ENCODE peak calls at places on chromosome 1, in ten cellular contexts. One of them, this sample, is unnamed. For H3K4me1, the result is how much of the 10 kb centered on the place peaks cover.

GRCh38 chr1:172991674-172992400 is 58.9 kb downstream of the TNFSF18 start:
- DNase-seq in IMR-90: no peak
- DNase-seq in CD8-positive, alpha-beta T cell: no peak
- DNase-seq in iPS DF 6.9: no peak
- DNase-seq in heart left ventricle: no peak
- DNase-seq in suprapubic skin: no peak
- DNase-seq in prostate gland: no peak
- DNase-seq in uterus: no peak
- DNase-seq in transverse colon: no peak
- DNase-seq in effector memory CD4-positive, alpha-beta T cell: no peak
- DNase-seq in this sample: no peak

GRCh38 chr1:1603671-1604373 is 3.9 kb upstream of the FNDC10 start:
- DNase-seq in IMR-90: no peak
- DNase-seq in CD8-positive, alpha-beta T cell: no peak
- DNase-seq in iPS DF 6.9: no peak
- DNase-seq in heart left ventricle: no peak
- DNase-seq in suprapubic skin: no peak
- DNase-seq in prostate gland: no peak
- DNase-seq in uterus: no peak
- DNase-seq in transverse colon: no peak
- DNase-seq in effector memory CD4-positive, alpha-beta T cell: no peak
- DNase-seq in this sample: no peak

GRCh38 chr1:189226779-189227178 is 1250.9 kb downstream of the BRINP3 start:
- DNase-seq in IMR-90: no peak
- DNase-seq in CD8-positive, alpha-beta T cell: no peak
- DNase-seq in iPS DF 6.9: no peak
- DNase-seq in heart left ventricle: no peak
- DNase-seq in suprapubic skin: no peak
- DNase-seq in prostate gland: no peak
- DNase-seq in uterus: no peak
- DNase-seq in transverse colon: no peak
- DNase-seq in effector memory CD4-positive, alpha-beta T cell: no peak
- DNase-seq in this sample: no peak

GRCh38 chr1:150873521-150873920 is 2.9 kb downstream of the ARNT start:
- DNase-seq in IMR-90: no peak
- DNase-seq in CD8-positive, alpha-beta T cell: no peak
- DNase-seq in iPS DF 6.9: no peak
- DNase-seq in heart left ventricle: no peak
- DNase-seq in suprapubic skin: no peak
- DNase-seq in prostate gland: no peak
- DNase-seq in uterus: no peak
- DNase-seq in transverse colon: no peak
- DNase-seq in effector memory CD4-positive, alpha-beta T cell: no peak
- DNase-seq in this sample: no peak

GRCh38 chr1:110508038-110508437 is 10.9 kb downstream of the KCNA10 start:
- DNase-seq in IMR-90: peak
- DNase-seq in CD8-positive, alpha-beta T cell: no peak
- DNase-seq in iPS DF 6.9: no peak
- DNase-seq in heart left ventricle: peak
- DNase-seq in suprapubic skin: no peak
- DNase-seq in prostate gland: no peak
- DNase-seq in uterus: no peak
- DNase-seq in transverse colon: peak
- DNase-seq in effector memory CD4-positive, alpha-beta T cell: no peak
- DNase-seq in this sample: peak

GRCh38 chr1:226743259-226743658 is 4.2 kb upstream of the ITPKB start:
- DNase-seq in IMR-90: no peak
- DNase-seq in CD8-positive, alpha-beta T cell: no peak
- DNase-seq in iPS DF 6.9: no peak
- DNase-seq in heart left ventricle: no peak
- DNase-seq in suprapubic skin: no peak
- DNase-seq in prostate gland: no peak
- DNase-seq in uterus: no peak
- DNase-seq in transverse colon: no peak
- DNase-seq in effector memory CD4-positive, alpha-beta T cell: no peak
- DNase-seq in this sample: no peak

GRCh38 chr1:58432813-58433668 is 113.5 kb downstream of the OMA1 start:
- DNase-seq in IMR-90: peak
- DNase-seq in CD8-positive, alpha-beta T cell: no peak
- DNase-seq in iPS DF 6.9: peak
- DNase-seq in heart left ventricle: no peak
- DNase-seq in suprapubic skin: no peak
- DNase-seq in prostate gland: no peak
- DNase-seq in uterus: no peak
- DNase-seq in transverse colon: no peak
- DNase-seq in effector memory CD4-positive, alpha-beta T cell: no peak
- DNase-seq in this sample: no peak

GRCh38 chr1:18681423-18681835 is 50.8 kb downstream of the PAX7 start:
- DNase-seq in IMR-90: peak
- DNase-seq in CD8-positive, alpha-beta T cell: peak
- DNase-seq in iPS DF 6.9: no peak
- DNase-seq in heart left ventricle: no peak
- DNase-seq in suprapubic skin: no peak
- DNase-seq in prostate gland: peak
- DNase-seq in uterus: no peak
- DNase-seq in transverse colon: no peak
- DNase-seq in effector memory CD4-positive, alpha-beta T cell: no peak
- DNase-seq in this sample: no peak

DNA sequence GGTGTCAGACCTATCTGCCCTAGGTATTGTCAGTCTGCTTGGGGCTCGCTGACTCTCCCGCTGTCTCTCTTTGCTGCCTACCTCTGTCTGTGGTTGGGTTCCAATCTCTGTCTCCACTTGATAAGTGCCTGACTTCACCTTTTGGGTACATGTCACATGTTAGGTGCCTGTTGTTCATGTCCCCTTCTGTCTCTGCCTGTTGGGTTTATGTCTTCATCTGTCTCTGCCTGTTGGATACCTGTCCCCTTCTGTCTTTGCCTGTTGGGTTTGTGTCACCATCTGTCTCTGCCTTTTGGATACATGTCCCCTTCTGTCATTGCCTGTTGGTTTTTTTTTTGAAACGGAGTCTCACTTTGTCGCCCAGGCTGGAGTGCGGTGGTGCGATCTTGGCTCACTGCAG is 14.6 kb downstream of the RPS6KA1 start:
- DNase-seq in IMR-90: no peak
- DNase-seq in CD8-positive, alpha-beta T cell: no peak
- DNase-seq in iPS DF 6.9: no peak
- DNase-seq in heart left ventricle: no peak
- DNase-seq in suprapubic skin: no peak
- DNase-seq in prostate gland: no peak
- DNase-seq in uterus: no peak
- DNase-seq in transverse colon: no peak
- DNase-seq in effector memory CD4-positive, alpha-beta T cell: no peak
- DNase-seq in this sample: no peak
- H3K4me3 ChIP-seq in IMR-90: no peak
- H3K4me3 ChIP-seq in CD8-positive, alpha-beta T cell: no peak
- H3K4me3 ChIP-seq in iPS DF 6.9: no peak
- H3K4me3 ChIP-seq in heart left ventricle: no peak
- H3K4me3 ChIP-seq in suprapubic skin: no peak
- H3K4me3 ChIP-seq in prostate gland: no peak
- H3K4me3 ChIP-seq in uterus: no peak
- H3K4me3 ChIP-seq in transverse colon: no peak
- H3K4me3 ChIP-seq in effector memory CD4-positive, alpha-beta T cell: no peak
- H3K4me3 ChIP-seq in this sample: no peak

GRCh38 chr1:8814870-8815269 is 2.6 kb downstream of the RERE start:
- DNase-seq in IMR-90: no peak
- DNase-seq in CD8-positive, alpha-beta T cell: no peak
- DNase-seq in iPS DF 6.9: no peak
- DNase-seq in heart left ventricle: no peak
- DNase-seq in suprapubic skin: no peak
- DNase-seq in prostate gland: no peak
- DNase-seq in uterus: no peak
- DNase-seq in transverse colon: no peak
- DNase-seq in effector memory CD4-positive, alpha-beta T cell: no peak
- DNase-seq in this sample: no peak

GRCh38 chr1:8815582-8816285 is 1.7 kb downstream of the RERE start:
- DNase-seq in IMR-90: no peak
- DNase-seq in CD8-positive, alpha-beta T cell: no peak
- DNase-seq in iPS DF 6.9: no peak
- DNase-seq in heart left ventricle: no peak
- DNase-seq in suprapubic skin: no peak
- DNase-seq in prostate gland: no peak
- DNase-seq in uterus: no peak
- DNase-seq in transverse colon: no peak
- DNase-seq in effector memory CD4-positive, alpha-beta T cell: no peak
- DNase-seq in this sample: no peak

GRCh38 chr1:8816831-8817412 is 518 bp downstream of the RERE start:
- DNase-seq in IMR-90: no peak
- DNase-seq in CD8-positive, alpha-beta T cell: peak
- DNase-seq in iPS DF 6.9: no peak
- DNase-seq in heart left ventricle: peak
- DNase-seq in suprapubic skin: no peak
- DNase-seq in prostate gland: no peak
- DNase-seq in uterus: peak
- DNase-seq in transverse colon: peak
- DNase-seq in effector memory CD4-positive, alpha-beta T cell: no peak
- DNase-seq in this sample: peak

GRCh38 chr1:8817413-8818324 is at the start of gene RERE:
- DNase-seq in IMR-90: peak
- DNase-seq in CD8-positive, alpha-beta T cell: peak
- DNase-seq in iPS DF 6.9: no peak
- DNase-seq in heart left ventricle: peak
- DNase-seq in suprapubic skin: peak
- DNase-seq in prostate gland: peak
- DNase-seq in uterus: peak
- DNase-seq in transverse colon: peak
- DNase-seq in effector memory CD4-positive, alpha-beta T cell: peak
- DNase-seq in this sample: peak

GRCh38 chr1:8816306-8816705 is 1.1 kb downstream of the RERE start:
- DNase-seq in IMR-90: peak
- DNase-seq in CD8-positive, alpha-beta T cell: no peak
- DNase-seq in iPS DF 6.9: no peak
- DNase-seq in heart left ventricle: no peak
- DNase-seq in suprapubic skin: no peak
- DNase-seq in prostate gland: no peak
- DNase-seq in uterus: no peak
- DNase-seq in transverse colon: no peak
- DNase-seq in effector memory CD4-positive, alpha-beta T cell: no peak
- DNase-seq in this sample: no peak
- H3K27ac ChIP-seq in IMR-90: peak
- H3K27ac ChIP-seq in CD8-positive, alpha-beta T cell: peak
- H3K27ac ChIP-seq in iPS DF 6.9: no peak
- H3K27ac ChIP-seq in heart left ventricle: peak
- H3K27ac ChIP-seq in suprapubic skin: peak
- H3K27ac ChIP-seq in prostate gland: peak
- H3K27ac ChIP-seq in uterus: peak
- H3K27ac ChIP-seq in transverse colon: peak
- H3K27ac ChIP-seq in effector memory CD4-positive, alpha-beta T cell: peak
- H3K27ac ChIP-seq in this sample: peak

DNA sequence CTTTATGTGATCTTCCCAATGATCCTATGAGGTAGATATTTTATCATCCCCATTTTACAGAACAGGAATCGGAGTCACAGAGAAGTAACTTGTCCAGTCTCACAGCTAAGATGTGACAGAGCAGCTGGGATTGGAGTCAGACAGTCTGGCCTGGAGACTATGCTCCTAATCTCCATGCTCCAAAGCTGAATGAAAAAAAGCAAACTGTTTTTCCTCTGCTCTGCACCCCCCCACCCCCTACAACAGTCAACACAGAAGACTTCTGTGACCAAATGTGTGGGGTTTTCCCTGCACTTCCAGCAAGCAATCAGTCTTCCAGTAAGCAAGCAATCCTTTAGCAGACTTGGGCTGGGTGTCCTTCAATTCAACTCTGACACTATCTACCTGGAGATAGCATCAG is 33.2 kb downstream of the KIRREL1 start:
- DNase-seq in IMR-90: peak
- DNase-seq in CD8-positive, alpha-beta T cell: no peak
- DNase-seq in iPS DF 6.9: no peak
- DNase-seq in heart left ventricle: no peak
- DNase-seq in suprapubic skin: no peak
- DNase-seq in prostate gland: no peak
- DNase-seq in uterus: no peak
- DNase-seq in transverse colon: no peak
- DNase-seq in effector memory CD4-positive, alpha-beta T cell: no peak
- DNase-seq in this sample: no peak
- H3K4me1 ChIP-seq in IMR-90: under half
- H3K4me1 ChIP-seq in CD8-positive, alpha-beta T cell: under half
- H3K4me1 ChIP-seq in iPS DF 6.9: under half
- H3K4me1 ChIP-seq in heart left ventricle: half or more
- H3K4me1 ChIP-seq in suprapubic skin: under half
- H3K4me1 ChIP-seq in prostate gland: under half
- H3K4me1 ChIP-seq in uterus: under half
- H3K4me1 ChIP-seq in transverse colon: under half
- H3K4me1 ChIP-seq in effector memory CD4-positive, alpha-beta T cell: under half
- H3K4me1 ChIP-seq in this sample: under half

GRCh38 chr1:63450416-63450815 is 72.6 kb downstream of the ITGB3BP start:
- DNase-seq in IMR-90: no peak
- DNase-seq in CD8-positive, alpha-beta T cell: no peak
- DNase-seq in iPS DF 6.9: no peak
- DNase-seq in heart left ventricle: no peak
- DNase-seq in suprapubic skin: no peak
- DNase-seq in prostate gland: no peak
- DNase-seq in uterus: no peak
- DNase-seq in transverse colon: no peak
- DNase-seq in effector memory CD4-positive, alpha-beta T cell: no peak
- DNase-seq in this sample: no peak

GRCh38 chr1:63454269-63454668 is 68.8 kb downstream of the ITGB3BP start:
- DNase-seq in IMR-90: peak
- DNase-seq in CD8-positive, alpha-beta T cell: no peak
- DNase-seq in iPS DF 6.9: no peak
- DNase-seq in heart left ventricle: no peak
- DNase-seq in suprapubic skin: no peak
- DNase-seq in prostate gland: no peak
- DNase-seq in uterus: no peak
- DNase-seq in transverse colon: no peak
- DNase-seq in effector memory CD4-positive, alpha-beta T cell: no peak
- DNase-seq in this sample: no peak

GRCh38 chr1:63448741-63449140 is 74.3 kb downstream of the ITGB3BP start:
- DNase-seq in IMR-90: peak
- DNase-seq in CD8-positive, alpha-beta T cell: no peak
- DNase-seq in iPS DF 6.9: no peak
- DNase-seq in heart left ventricle: no peak
- DNase-seq in suprapubic skin: no peak
- DNase-seq in prostate gland: no peak
- DNase-seq in uterus: no peak
- DNase-seq in transverse colon: no peak
- DNase-seq in effector memory CD4-positive, alpha-beta T cell: no peak
- DNase-seq in this sample: no peak

GRCh38 chr1:63458750-63459149 is 64.3 kb downstream of the ITGB3BP start:
- DNase-seq in IMR-90: no peak
- DNase-seq in CD8-positive, alpha-beta T cell: no peak
- DNase-seq in iPS DF 6.9: no peak
- DNase-seq in heart left ventricle: no peak
- DNase-seq in suprapubic skin: no peak
- DNase-seq in prostate gland: no peak
- DNase-seq in uterus: no peak
- DNase-seq in transverse colon: no peak
- DNase-seq in effector memory CD4-positive, alpha-beta T cell: no peak
- DNase-seq in this sample: no peak

DNA sequence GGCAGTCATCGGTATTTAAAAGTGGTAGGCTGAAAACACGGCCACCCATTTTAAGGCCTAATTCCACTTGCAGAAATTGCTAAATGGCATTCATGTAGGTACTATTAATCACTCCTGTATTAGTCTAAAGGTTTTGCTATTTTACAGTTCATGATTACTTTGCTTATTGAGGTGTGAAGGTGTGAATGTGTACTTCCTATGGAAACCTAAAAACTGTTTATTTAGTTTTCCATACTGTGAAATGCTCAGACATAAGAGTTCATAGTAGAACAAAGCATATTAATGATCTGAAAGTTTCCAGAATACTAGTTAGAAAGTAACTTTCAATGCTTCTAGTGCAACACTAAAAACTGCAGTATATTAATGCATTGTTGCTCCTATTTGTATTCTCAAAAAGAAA is 69.8 kb downstream of the ITGB3BP start:
- DNase-seq in IMR-90: no peak
- DNase-seq in CD8-positive, alpha-beta T cell: no peak
- DNase-seq in iPS DF 6.9: no peak
- DNase-seq in heart left ventricle: no peak
- DNase-seq in suprapubic skin: no peak
- DNase-seq in prostate gland: no peak
- DNase-seq in uterus: no peak
- DNase-seq in transverse colon: no peak
- DNase-seq in effector memory CD4-positive, alpha-beta T cell: no peak
- DNase-seq in this sample: no peak
- H3K4me3 ChIP-seq in IMR-90: no peak
- H3K4me3 ChIP-seq in CD8-positive, alpha-beta T cell: no peak
- H3K4me3 ChIP-seq in iPS DF 6.9: no peak
- H3K4me3 ChIP-seq in heart left ventricle: no peak
- H3K4me3 ChIP-seq in suprapubic skin: no peak
- H3K4me3 ChIP-seq in prostate gland: no peak
- H3K4me3 ChIP-seq in uterus: no peak
- H3K4me3 ChIP-seq in transverse colon: no peak
- H3K4me3 ChIP-seq in effector memory CD4-positive, alpha-beta T cell: no peak
- H3K4me3 ChIP-seq in this sample: no peak

This sample was measured in psoas muscle.